ENCODE peak calls at places on chromosomes 7 and 10, in seven cellular contexts. T is H1, Y is frontal cortex, F is EH, C is iris pigment epithelial cell, Q is GM04504, A is Caki2. K is an unnamed sample.

GRCh38 chr10:8326702-8327423 is 272.4 kb downstream of the GATA3 start:
- DNase-seq in Y (no peak), F (no peak), Q (no peak), A (no peak), C (no peak), T (no peak), K (no peak)

GRCh38 chr7:98958968-98959367 is 80.6 kb downstream of the TRRAP start:
- DNase-seq in C (no peak), Y (no peak), A (no peak), Q (no peak), T (no peak), F (no peak), K (no peak)

GRCh38 chr7:78465894-78466293 is 667.3 kb downstream of the PHTF2 start:
- DNase-seq in C (no peak), Q (no peak), T (no peak), F (no peak), Y (no peak), A (no peak), K (no peak)

GRCh38 chr7:106283831-106284515 is 810 bp downstream of the NAMPT start:
- DNase-seq in Y (no peak), A (peak; percentile 52), T (no peak), F (peak; percentile 50), Q (no peak), C (peak; percentile 38), K (peak; percentile 46)

GRCh38 chr7:70668606-70669358 is 463.2 kb upstream of the GALNT17 start:
- DNase-seq in A (no peak), Q (no peak), Y (no peak), F (no peak), T (no peak), C (no peak), K (no peak)

GRCh38 chr10:15426558-15426957 is 55.5 kb upstream of the FAM171A1 start:
- DNase-seq in C (no peak), A (no peak), T (no peak), F (no peak), Y (no peak), Q (no peak), K (no peak)

GRCh38 chr10:97713351-97713827 is at the start of gene MARVELD1:
- DNase-seq in T (peak; percentile 76), Q (peak; percentile 62), F (peak; percentile 95), A (peak; percentile 80), C (peak; percentile 70), Y (peak; percentile 63), K (peak; percentile 16)

GRCh38 chr10:70367195-70367796 is 15.1 kb downstream of the LRRC20 start:
- DNase-seq in F (peak; percentile 79), Q (no peak), T (no peak), C (peak; percentile 71), A (peak; percentile 60), Y (no peak), K (no peak)

GRCh38 chr7:134662871-134663205 is 16.2 kb downstream of the BPGM start:
- DNase-seq in A (no peak), C (no peak), Y (no peak), F (no peak), T (no peak), Q (no peak), K (no peak)

GRCh38 chr10:10092581-10092980 is 925.1 kb upstream of the CELF2 start:
- DNase-seq in T (peak; percentile 45), Q (no peak), A (peak; percentile 23), Y (no peak), F (peak; percentile 6), C (peak; percentile 23), K (no peak)

GRCh38 chr10:129523723-129524316 is 56.8 kb downstream of the MGMT start:
- DNase-seq in T (no peak), F (no peak), A (no peak), Q (no peak), C (no peak), Y (no peak), K (no peak)

GRCh38 chr10:95247881-95248583 is 42.8 kb downstream of the PDLIM1 start:
- DNase-seq in Y (no peak), C (no peak), T (peak; percentile 47), F (no peak), A (no peak), Q (no peak), K (no peak)

GRCh38 chr7:68321076-68321639 is 1277.1 kb upstream of the AUTS2 start:
- DNase-seq in Y (peak; percentile 7), Q (no peak), C (no peak), T (no peak), A (peak; percentile 93), F (no peak), K (no peak)

GRCh38 chr7:158541330-158542010 is 46.2 kb downstream of the PTPRN2 start:
- DNase-seq in T (no peak), Y (no peak), F (no peak), A (no peak), Q (no peak), C (no peak), K (no peak)

GRCh38 chr10:78952686-78953085 is 116.1 kb upstream of the ZMIZ1 start:
- DNase-seq in Q (peak; percentile 94), F (peak; percentile 89), T (no peak), C (no peak), Y (no peak), A (no peak), K (no peak)

GRCh38 chr10:88866454-88866853 is 13.6 kb upstream of the STAMBPL1 start:
- DNase-seq in Q (no peak), T (no peak), C (no peak), Y (no peak), A (no peak), F (no peak), K (no peak)

GRCh38 chr10:69269761-69270160 is 8.5 kb upstream of the HK1 start:
- DNase-seq in Q (no peak), F (no peak), Y (no peak), T (no peak), C (peak; percentile 61), A (no peak), K (no peak)

GRCh38 chr10:98778277-98778759 is 331.6 kb upstream of the HPS1 start:
- DNase-seq in C (no peak), T (no peak), Y (no peak), F (no peak), Q (no peak), A (no peak), K (no peak)

GRCh38 chr7:23450518-23450917 is 19.8 kb downstream of the IGF2BP3 start:
- DNase-seq in Y (no peak), Q (no peak), A (no peak), T (no peak), F (no peak), C (no peak), K (no peak)

GRCh38 chr10:121313119-121313858 is 285.0 kb downstream of the FGFR2 start:
- DNase-seq in Y (no peak), A (no peak), C (no peak), T (no peak), Q (no peak), F (no peak), K (no peak)

GRCh38 chr10:24209946-24210491 is 1.1 kb downstream of the KIAA1217 start:
- DNase-seq in T (no peak), Y (peak; percentile 32), C (peak; percentile 92), F (peak; percentile 55), A (peak; percentile 45), Q (no peak), K (no peak)

GRCh38 chr10:47361293-47361692 is 13.1 kb downstream of the RBP3 start:
- DNase-seq in Q (no peak), F (peak; percentile 36), A (peak; percentile 24), T (peak; percentile 93), C (peak; percentile 35), Y (peak; percentile 51), K (peak; percentile 32)

GRCh38 chr10:109956454-109957091 is 33.3 kb upstream of the XPNPEP1 start:
- DNase-seq in T (no peak), A (peak; percentile 26), Q (no peak), Y (no peak), C (peak; percentile 57), F (peak; percentile 70), K (peak; percentile 20)

GRCh38 chr10:102779680-102780079 is 35.9 kb downstream of the WBP1L start:
- DNase-seq in C (peak; percentile 50), T (no peak), F (no peak), A (no peak), Y (no peak), Q (no peak), K (no peak)

GRCh38 chr7:6153646-6154541 is 118.5 kb downstream of the CYTH3 start:
- DNase-seq in A (no peak), F (no peak), Y (no peak), Q (no peak), T (no peak), C (no peak), K (no peak)

K was measured in AML-193.